ENCODE peak calls at places on chromosome 1, in seven cellular contexts. One of them, this sample, is unnamed.

GRCh38 chr1:77413541-77414335 is 131.9 kb downstream of the AK5 start:
- DNase-seq in breast epithelium: no peak
- DNase-seq in body of pancreas: no peak
- DNase-seq in stomach: no peak
- DNase-seq in heart left ventricle: no peak
- DNase-seq in AG10803: no peak
- DNase-seq in mesothelial cell of epicardium: no peak
- DNase-seq in this sample: no peak

GRCh38 chr1:27538793-27539192 is 48.8 kb upstream of the WASF2 start:
- DNase-seq in breast epithelium: no peak
- DNase-seq in AG10803: peak
- DNase-seq in stomach: no peak
- DNase-seq in heart left ventricle: no peak
- DNase-seq in body of pancreas: no peak
- DNase-seq in mesothelial cell of epicardium: no peak
- DNase-seq in this sample: no peak

GRCh38 chr1:222546548-222547259 is 1.2 kb downstream of the HHIPL2 start:
- DNase-seq in body of pancreas: no peak
- DNase-seq in AG10803: peak
- DNase-seq in breast epithelium: no peak
- DNase-seq in mesothelial cell of epicardium: no peak
- DNase-seq in stomach: no peak
- DNase-seq in heart left ventricle: no peak
- DNase-seq in this sample: no peak

GRCh38 chr1:68010094-68010493 is 40.3 kb downstream of the DIRAS3 start:
- DNase-seq in stomach: no peak
- DNase-seq in mesothelial cell of epicardium: no peak
- DNase-seq in AG10803: peak
- DNase-seq in body of pancreas: no peak
- DNase-seq in breast epithelium: no peak
- DNase-seq in heart left ventricle: no peak
- DNase-seq in this sample: no peak

GRCh38 chr1:11053758-11054137 is 6.1 kb downstream of the SRM start:
- DNase-seq in heart left ventricle: no peak
- DNase-seq in breast epithelium: no peak
- DNase-seq in stomach: no peak
- DNase-seq in body of pancreas: peak
- DNase-seq in AG10803: no peak
- DNase-seq in mesothelial cell of epicardium: no peak
- DNase-seq in this sample: peak

GRCh38 chr1:216919033-216919970 is 196.1 kb upstream of the ESRRG start:
- DNase-seq in mesothelial cell of epicardium: no peak
- DNase-seq in AG10803: no peak
- DNase-seq in body of pancreas: no peak
- DNase-seq in stomach: no peak
- DNase-seq in heart left ventricle: no peak
- DNase-seq in breast epithelium: no peak
- DNase-seq in this sample: no peak

GRCh38 chr1:196659471-196659870 is 7.6 kb downstream of the CFH start:
- DNase-seq in body of pancreas: no peak
- DNase-seq in stomach: no peak
- DNase-seq in mesothelial cell of epicardium: no peak
- DNase-seq in heart left ventricle: no peak
- DNase-seq in AG10803: peak
- DNase-seq in breast epithelium: no peak
- DNase-seq in this sample: no peak

GRCh38 chr1:53508991-53509663 is 49.9 kb downstream of the DMRTB1 start:
- DNase-seq in stomach: no peak
- DNase-seq in heart left ventricle: no peak
- DNase-seq in mesothelial cell of epicardium: no peak
- DNase-seq in body of pancreas: no peak
- DNase-seq in breast epithelium: no peak
- DNase-seq in AG10803: peak
- DNase-seq in this sample: no peak

GRCh38 chr1:80535446-80535845 is 1265.3 kb upstream of the ADGRL2 start:
- DNase-seq in AG10803: no peak
- DNase-seq in breast epithelium: no peak
- DNase-seq in stomach: no peak
- DNase-seq in mesothelial cell of epicardium: no peak
- DNase-seq in body of pancreas: no peak
- DNase-seq in heart left ventricle: no peak
- DNase-seq in this sample: no peak

GRCh38 chr1:28296401-28297220 is 32.2 kb upstream of the MED18 start:
- DNase-seq in breast epithelium: peak
- DNase-seq in mesothelial cell of epicardium: peak
- DNase-seq in body of pancreas: peak
- DNase-seq in heart left ventricle: no peak
- DNase-seq in AG10803: no peak
- DNase-seq in stomach: no peak
- DNase-seq in this sample: no peak

GRCh38 chr1:11434506-11434905 is 44.4 kb upstream of the DISP3 start:
- DNase-seq in heart left ventricle: no peak
- DNase-seq in stomach: no peak
- DNase-seq in AG10803: no peak
- DNase-seq in mesothelial cell of epicardium: no peak
- DNase-seq in breast epithelium: no peak
- DNase-seq in body of pancreas: no peak
- DNase-seq in this sample: no peak

GRCh38 chr1:109231085-109231484 is 17.4 kb downstream of the SARS1 start:
- DNase-seq in stomach: no peak
- DNase-seq in breast epithelium: no peak
- DNase-seq in AG10803: no peak
- DNase-seq in heart left ventricle: no peak
- DNase-seq in body of pancreas: no peak
- DNase-seq in mesothelial cell of epicardium: no peak
- DNase-seq in this sample: no peak

GRCh38 chr1:23530089-23530749 is 814 bp downstream of the E2F2 start:
- DNase-seq in heart left ventricle: no peak
- DNase-seq in stomach: no peak
- DNase-seq in mesothelial cell of epicardium: no peak
- DNase-seq in breast epithelium: no peak
- DNase-seq in AG10803: no peak
- DNase-seq in body of pancreas: no peak
- DNase-seq in this sample: peak

GRCh38 chr1:150577557-150578277 is 1.7 kb downstream of the MCL1 start:
- DNase-seq in stomach: no peak
- DNase-seq in mesothelial cell of epicardium: no peak
- DNase-seq in breast epithelium: no peak
- DNase-seq in heart left ventricle: no peak
- DNase-seq in AG10803: peak
- DNase-seq in body of pancreas: no peak
- DNase-seq in this sample: peak

GRCh38 chr1:187252923-187253322 is 424.2 kb downstream of the PLA2G4A start:
- DNase-seq in AG10803: no peak
- DNase-seq in body of pancreas: no peak
- DNase-seq in stomach: no peak
- DNase-seq in mesothelial cell of epicardium: no peak
- DNase-seq in breast epithelium: no peak
- DNase-seq in heart left ventricle: no peak
- DNase-seq in this sample: no peak

GRCh38 chr1:21115098-21115760 is 61.5 kb downstream of the EIF4G3 start:
- DNase-seq in heart left ventricle: no peak
- DNase-seq in stomach: no peak
- DNase-seq in AG10803: no peak
- DNase-seq in breast epithelium: no peak
- DNase-seq in mesothelial cell of epicardium: no peak
- DNase-seq in body of pancreas: no peak
- DNase-seq in this sample: no peak

GRCh38 chr1:115426271-115426771 is 88.3 kb upstream of the NGF start:
- DNase-seq in body of pancreas: peak
- DNase-seq in heart left ventricle: peak
- DNase-seq in stomach: no peak
- DNase-seq in mesothelial cell of epicardium: no peak
- DNase-seq in breast epithelium: no peak
- DNase-seq in AG10803: peak
- DNase-seq in this sample: no peak

GRCh38 chr1:46008585-46008984 is 123.8 kb downstream of the PIK3R3 start:
- DNase-seq in AG10803: no peak
- DNase-seq in breast epithelium: no peak
- DNase-seq in heart left ventricle: no peak
- DNase-seq in stomach: no peak
- DNase-seq in body of pancreas: no peak
- DNase-seq in mesothelial cell of epicardium: no peak
- DNase-seq in this sample: no peak

GRCh38 chr1:94974824-94975223 is 47.9 kb upstream of the CNN3 start:
- DNase-seq in mesothelial cell of epicardium: no peak
- DNase-seq in body of pancreas: no peak
- DNase-seq in heart left ventricle: no peak
- DNase-seq in AG10803: peak
- DNase-seq in breast epithelium: no peak
- DNase-seq in stomach: no peak
- DNase-seq in this sample: no peak

GRCh38 chr1:58919986-58920376 is 136.1 kb upstream of the JUN start:
- DNase-seq in stomach: no peak
- DNase-seq in mesothelial cell of epicardium: no peak
- DNase-seq in heart left ventricle: no peak
- DNase-seq in body of pancreas: no peak
- DNase-seq in breast epithelium: no peak
- DNase-seq in AG10803: no peak
- DNase-seq in this sample: no peak

GRCh38 chr1:8047686-8048522 is 21.8 kb upstream of the ERRFI1 start:
- DNase-seq in body of pancreas: no peak
- DNase-seq in breast epithelium: no peak
- DNase-seq in mesothelial cell of epicardium: no peak
- DNase-seq in stomach: no peak
- DNase-seq in heart left ventricle: peak
- DNase-seq in AG10803: peak
- DNase-seq in this sample: no peak

GRCh38 chr1:65940131-65940530 is 147.4 kb downstream of the PDE4B start:
- DNase-seq in mesothelial cell of epicardium: no peak
- DNase-seq in heart left ventricle: no peak
- DNase-seq in AG10803: no peak
- DNase-seq in breast epithelium: no peak
- DNase-seq in body of pancreas: no peak
- DNase-seq in stomach: no peak
- DNase-seq in this sample: no peak

GRCh38 chr1:100538935-100539835 is 1.2 kb downstream of the GPR88 start:
- DNase-seq in breast epithelium: no peak
- DNase-seq in AG10803: no peak
- DNase-seq in stomach: peak
- DNase-seq in body of pancreas: peak
- DNase-seq in heart left ventricle: peak
- DNase-seq in mesothelial cell of epicardium: no peak
- DNase-seq in this sample: peak

GRCh38 chr1:5961601-5962000 is 30.6 kb downstream of the NPHP4 start:
- DNase-seq in mesothelial cell of epicardium: peak
- DNase-seq in heart left ventricle: no peak
- DNase-seq in AG10803: no peak
- DNase-seq in breast epithelium: no peak
- DNase-seq in body of pancreas: no peak
- DNase-seq in stomach: no peak
- DNase-seq in this sample: no peak

GRCh38 chr1:18217398-18218043 is 109.9 kb downstream of the IGSF21 start:
- DNase-seq in body of pancreas: no peak
- DNase-seq in stomach: no peak
- DNase-seq in AG10803: peak
- DNase-seq in heart left ventricle: peak
- DNase-seq in breast epithelium: no peak
- DNase-seq in mesothelial cell of epicardium: no peak
- DNase-seq in this sample: peak
- TF ChIP-seq CTCF in body of pancreas: no peak
- TF ChIP-seq CTCF in stomach: no peak
- TF ChIP-seq CTCF in AG10803: peak
- TF ChIP-seq CTCF in heart left ventricle: no peak
- TF ChIP-seq CTCF in breast epithelium: no peak
- TF ChIP-seq CTCF in mesothelial cell of epicardium: no peak
- TF ChIP-seq CTCF in this sample: peak

GRCh38 chr1:112285311-112285710 is 110.7 kb upstream of the CTTNBP2NL start:
- DNase-seq in AG10803: no peak
- DNase-seq in heart left ventricle: no peak
- DNase-seq in body of pancreas: no peak
- DNase-seq in mesothelial cell of epicardium: no peak
- DNase-seq in breast epithelium: no peak
- DNase-seq in stomach: no peak
- DNase-seq in this sample: no peak

GRCh38 chr1:112285808-112286207 is 110.2 kb upstream of the CTTNBP2NL start:
- DNase-seq in mesothelial cell of epicardium: no peak
- DNase-seq in breast epithelium: no peak
- DNase-seq in heart left ventricle: no peak
- DNase-seq in body of pancreas: no peak
- DNase-seq in stomach: no peak
- DNase-seq in AG10803: no peak
- DNase-seq in this sample: no peak

GRCh38 chr1:112284796-112285195 is 111.2 kb upstream of the CTTNBP2NL start:
- DNase-seq in heart left ventricle: no peak
- DNase-seq in stomach: no peak
- DNase-seq in AG10803: no peak
- DNase-seq in mesothelial cell of epicardium: no peak
- DNase-seq in body of pancreas: no peak
- DNase-seq in breast epithelium: no peak
- DNase-seq in this sample: no peak
- TF ChIP-seq CTCF in heart left ventricle: no peak
- TF ChIP-seq CTCF in stomach: no peak
- TF ChIP-seq CTCF in AG10803: no peak
- TF ChIP-seq CTCF in mesothelial cell of epicardium: no peak
- TF ChIP-seq CTCF in body of pancreas: no peak
- TF ChIP-seq CTCF in breast epithelium: no peak
- TF ChIP-seq CTCF in this sample: no peak

GRCh38 chr1:32072622-32073386 is at the start of gene TMEM39B:
- DNase-seq in AG10803: peak
- DNase-seq in body of pancreas: peak
- DNase-seq in mesothelial cell of epicardium: peak
- DNase-seq in heart left ventricle: peak
- DNase-seq in stomach: peak
- DNase-seq in breast epithelium: peak
- DNase-seq in this sample: peak
- TF ChIP-seq CTCF in AG10803: peak
- TF ChIP-seq CTCF in body of pancreas: peak
- TF ChIP-seq CTCF in mesothelial cell of epicardium: peak
- TF ChIP-seq CTCF in heart left ventricle: peak
- TF ChIP-seq CTCF in stomach: no peak
- TF ChIP-seq CTCF in breast epithelium: no peak
- TF ChIP-seq CTCF in this sample: no peak

GRCh38 chr1:246092136-246092535 is 414.9 kb downstream of the SMYD3 start:
- DNase-seq in mesothelial cell of epicardium: no peak
- DNase-seq in body of pancreas: no peak
- DNase-seq in breast epithelium: no peak
- DNase-seq in AG10803: no peak
- DNase-seq in heart left ventricle: no peak
- DNase-seq in stomach: no peak
- DNase-seq in this sample: no peak

GRCh38 chr1:246095441-246095840 is 411.6 kb downstream of the SMYD3 start:
- DNase-seq in mesothelial cell of epicardium: no peak
- DNase-seq in breast epithelium: no peak
- DNase-seq in heart left ventricle: no peak
- DNase-seq in stomach: no peak
- DNase-seq in body of pancreas: no peak
- DNase-seq in AG10803: no peak
- DNase-seq in this sample: no peak

GRCh38 chr1:246093230-246093629 is 413.8 kb downstream of the SMYD3 start:
- DNase-seq in AG10803: no peak
- DNase-seq in body of pancreas: no peak
- DNase-seq in mesothelial cell of epicardium: no peak
- DNase-seq in heart left ventricle: no peak
- DNase-seq in stomach: no peak
- DNase-seq in breast epithelium: no peak
- DNase-seq in this sample: no peak

GRCh38 chr1:246096356-246096755 is 410.7 kb downstream of the SMYD3 start:
- DNase-seq in heart left ventricle: no peak
- DNase-seq in body of pancreas: no peak
- DNase-seq in mesothelial cell of epicardium: no peak
- DNase-seq in AG10803: no peak
- DNase-seq in stomach: no peak
- DNase-seq in breast epithelium: no peak
- DNase-seq in this sample: no peak

GRCh38 chr1:246091477-246091876 is 415.6 kb downstream of the SMYD3 start:
- DNase-seq in breast epithelium: no peak
- DNase-seq in AG10803: peak
- DNase-seq in heart left ventricle: no peak
- DNase-seq in body of pancreas: no peak
- DNase-seq in stomach: no peak
- DNase-seq in mesothelial cell of epicardium: no peak
- DNase-seq in this sample: no peak
- TF ChIP-seq CTCF in breast epithelium: no peak
- TF ChIP-seq CTCF in AG10803: no peak
- TF ChIP-seq CTCF in heart left ventricle: no peak
- TF ChIP-seq CTCF in body of pancreas: no peak
- TF ChIP-seq CTCF in stomach: no peak
- TF ChIP-seq CTCF in mesothelial cell of epicardium: no peak
- TF ChIP-seq CTCF in this sample: no peak